ENCODE peak calls at places on chromosomes 6 and 20, in six cellular contexts. K, D, J, A, M and X are unnamed samples.

GRCh38 chr6:116314218-116314617 is 34.5 kb upstream of the TSPYL1 start:
- DNase-seq in D (no peak), K (no peak), J (no peak), A (no peak), M (peak), X (no peak)

GRCh38 chr20:42708261-42708660 is 481.4 kb downstream of the PTPRT start:
- DNase-seq in K (no peak), A (no peak), J (no peak), D (peak), M (no peak), X (no peak)

GRCh38 chr6:143863754-143864153 is 520 bp upstream of the ZC2HC1B start:
- DNase-seq in K (no peak), J (no peak), M (no peak), D (no peak), A (no peak), X (no peak)

GRCh38 chr6:105988321-105988720 is 97.8 kb upstream of the PRDM1 start:
- DNase-seq in M (no peak), J (no peak), A (no peak), D (no peak), K (no peak), X (no peak)

GRCh38 chr6:139080255-139080920 is 51.8 kb downstream of the ABRACL start:
- DNase-seq in M (peak), D (no peak), A (no peak), K (no peak), J (no peak), X (no peak)

GRCh38 chr6:154953644-154954043 is 41.5 kb upstream of the TIAM2 start:
- DNase-seq in A (no peak), D (no peak), M (no peak), K (no peak), J (no peak), X (no peak)

GRCh38 chr6:139917943-139918342 is 543.5 kb upstream of the CITED2 start:
- DNase-seq in K (no peak), M (no peak), J (no peak), A (no peak), D (no peak), X (no peak)

GRCh38 chr6:134882426-134883038 is 67.4 kb downstream of the ALDH8A1 start:
- DNase-seq in M (peak), J (peak), D (no peak), A (peak), K (peak), X (peak)

GRCh38 chr20:45796336-45797070 is 4.7 kb downstream of the DNTTIP1 start:
- DNase-seq in A (no peak), K (no peak), D (no peak), M (no peak), J (no peak), X (no peak)

GRCh38 chr20:32229351-32229750 is 21.7 kb downstream of the POFUT1 start:
- DNase-seq in A (no peak), D (no peak), K (no peak), M (no peak), J (no peak), X (no peak)

GRCh38 chr20:9035129-9035528 is 33.8 kb upstream of the PLCB4 start:
- DNase-seq in A (no peak), J (peak), D (peak), K (no peak), M (peak), X (no peak)

GRCh38 chr20:25017257-25017803 is 24.8 kb upstream of the APMAP start:
- DNase-seq in J (no peak), D (no peak), A (no peak), K (no peak), M (peak), X (no peak)

GRCh38 chr6:46687619-46688097 is at the start of gene TDRD6:
- DNase-seq in A (no peak), J (no peak), D (no peak), K (no peak), M (no peak), X (peak)

GRCh38 chr6:30556714-30556963 is 350 bp upstream of the GNL1 start:
- DNase-seq in K (no peak), J (no peak), A (peak), M (no peak), D (no peak), X (peak)

GRCh38 chr20:37699202-37699601 is 5.4 kb downstream of the CTNNBL1 start:
- DNase-seq in J (no peak), K (no peak), D (no peak), M (no peak), A (peak), X (no peak)

GRCh38 chr20:55269913-55270312 is 735.4 kb downstream of the CBLN4 start:
- DNase-seq in D (no peak), J (no peak), M (peak), A (no peak), K (no peak), X (no peak)

GRCh38 chr6:54992789-54993188 is 146.2 kb downstream of the FAM83B start:
- DNase-seq in D (peak), K (peak), J (no peak), M (peak), A (no peak), X (peak)

GRCh38 chr20:63972312-63973159 is 2.8 kb upstream of the ZNF512B start:
- DNase-seq in A (peak), J (no peak), D (no peak), K (no peak), M (no peak), X (no peak)

GRCh38 chr6:67646550-67646949 is 988.5 kb upstream of the ADGRB3 start:
- DNase-seq in M (no peak), K (no peak), D (no peak), A (no peak), J (no peak), X (no peak)

GRCh38 chr6:29926081-29926794 is 16.1 kb upstream of the HLA-A start:
- DNase-seq in M (peak), A (peak), D (no peak), J (no peak), K (peak), X (no peak)

GRCh38 chr6:68008445-68008844 is 626.6 kb upstream of the ADGRB3 start:
- DNase-seq in M (no peak), K (no peak), A (no peak), J (no peak), D (no peak), X (no peak)

GRCh38 chr6:4287811-4288244 is 152.5 kb upstream of the ECI2 start:
- DNase-seq in D (no peak), K (no peak), J (no peak), M (no peak), A (no peak), X (no peak)

GRCh38 chr6:164151161-164151728 is 736.7 kb downstream of the QKI start:
- DNase-seq in D (no peak), K (no peak), M (no peak), A (peak), J (no peak), X (peak)

GRCh38 chr20:25608774-25609173 is 15.0 kb downstream of the NANP start:
- DNase-seq in J (no peak), K (no peak), D (peak), M (no peak), A (no peak), X (no peak)

GRCh38 chr20:63942250-63943006 is 13.8 kb downstream of the UCKL1 start:
- DNase-seq in A (peak), M (peak), K (peak), D (peak), J (no peak), X (peak)

GRCh38 chr6:41021832-41022231 is 17.2 kb downstream of the UNC5CL start:
- DNase-seq in J (no peak), A (peak), M (peak), D (peak), K (no peak), X (peak)

GRCh38 chr6:111784423-111784822 is 88.8 kb downstream of the FYN start:
- DNase-seq in K (no peak), A (no peak), D (no peak), M (peak), J (no peak), X (no peak)

GRCh38 chr6:2127484-2127911 is 117.9 kb downstream of the GMDS start:
- DNase-seq in D (no peak), A (peak), M (no peak), K (no peak), J (no peak), X (peak)

GRCh38 chr20:50980071-50980681 is 21.6 kb downstream of the MOCS3 start:
- DNase-seq in A (no peak), K (no peak), J (peak), D (peak), M (peak), X (no peak)

GRCh38 chr20:62685781-62686555 is 22.7 kb upstream of the NTSR1 start:
- DNase-seq in A (peak), J (no peak), M (no peak), D (no peak), K (peak), X (peak)

GRCh38 chr6:36904096-36904495 is 18.3 kb downstream of the C6orf89 start:
- DNase-seq in A (no peak), D (no peak), M (no peak), K (no peak), J (no peak), X (no peak)

GRCh38 chr6:24719125-24719931 is at the start of gene C6orf62:
- DNase-seq in M (peak), K (peak), A (no peak), D (peak), J (no peak), X (peak)